ENCODE peak calls at places on chromosome 17, in four cellular contexts. N, M, S and E are unnamed samples.

GRCh38 chr17:21360048-21360447 is 16.1 kb upstream of the KCNJ12 start:
- DNase-seq in M (no peak), S (no peak), N (no peak), E (no peak)

GRCh38 chr17:9018731-9019130 is 2.6 kb upstream of the NTN1 start:
- DNase-seq in M (no peak), S (no peak), N (no peak), E (no peak)

GRCh38 chr17:47286198-47286914 is 32.7 kb downstream of the ITGB3 start:
- DNase-seq in N (no peak), M (no peak), S (no peak), E (no peak)

GRCh38 chr17:9484789-9485188 is 90.8 kb downstream of the STX8 start:
- DNase-seq in M (no peak), N (no peak), S (no peak), E (no peak)

GRCh38 chr17:39605492-39606433 is 2.0 kb downstream of the NEUROD2 start:
- DNase-seq in M (no peak), S (no peak), N (no peak), E (no peak)

GRCh38 chr17:57459286-57459915 is 203.1 kb downstream of the MSI2 start:
- DNase-seq in S (no peak), N (peak; percentile 85), M (peak; percentile 55), E (no peak)

GRCh38 chr17:42536048-42536371 is at the start of gene NAGLU:
- DNase-seq in M (peak; percentile 89), S (peak; percentile 84), N (peak; percentile 98), E (peak; percentile 99)

GRCh38 chr17:66948061-66948750 is 16.3 kb upstream of the CACNG4 start:
- DNase-seq in S (no peak), N (no peak), M (no peak), E (no peak)

GRCh38 chr17:66632716-66633115 is 202.2 kb upstream of the CACNG5 start:
- DNase-seq in M (no peak), S (no peak), N (no peak), E (no peak)

GRCh38 chr17:65576939-65577338 is 15.5 kb upstream of the AXIN2 start:
- DNase-seq in N (no peak), S (no peak), M (no peak), E (no peak)

GRCh38 chr17:15479697-15480096 is 12.3 kb upstream of the CDRT4 start:
- DNase-seq in M (no peak), N (no peak), S (no peak), E (no peak)

GRCh38 chr17:20967776-20968175 is 75.0 kb downstream of the USP22 start:
- DNase-seq in M (no peak), S (no peak), N (no peak), E (no peak)

GRCh38 chr17:80123791-80124190 is 22.4 kb downstream of the GAA start:
- DNase-seq in N (no peak), S (no peak), M (no peak), E (no peak)

GRCh38 chr17:59527325-59527917 is 38.0 kb upstream of the DHX40 start:
- DNase-seq in S (no peak), M (no peak), N (no peak), E (no peak)

GRCh38 chr17:13864551-13864950 is 204.8 kb upstream of the COX10 start:
- DNase-seq in S (no peak), M (no peak), N (no peak), E (no peak)

GRCh38 chr17:17761894-17762781 is 74.6 kb downstream of the SREBF1 start:
- DNase-seq in M (no peak), S (no peak), N (no peak), E (no peak)

GRCh38 chr17:75864448-75864871 is 9.3 kb upstream of the WBP2 start:
- DNase-seq in S (no peak), M (peak; percentile 76), N (peak; percentile 60), E (no peak)

GRCh38 chr17:49624896-49625295 is 49.2 kb downstream of the NXPH3 start:
- DNase-seq in M (no peak), S (no peak), N (no peak), E (no peak)

GRCh38 chr17:81885869-81886548 is 5.4 kb downstream of the ALYREF start:
- DNase-seq in M (no peak), N (peak; percentile 94), S (no peak), E (no peak)

GRCh38 chr17:78620099-78620498 is 42.9 kb upstream of the DNAH17 start:
- DNase-seq in S (no peak), N (no peak), M (no peak), E (no peak)

GRCh38 chr17:55690105-55690508 is 32.6 kb downstream of the TMEM100 start:
- DNase-seq in N (no peak), M (no peak), S (no peak), E (no peak)

GRCh38 chr17:38604479-38605229 is 1.1 kb downstream of the SRCIN1 start:
- DNase-seq in S (peak; percentile 5), M (peak; percentile 34), N (no peak), E (no peak)

GRCh38 chr17:45016237-45016636 is 35.2 kb downstream of the DCAKD start:
- DNase-seq in S (no peak), N (no peak), M (no peak), E (no peak)

GRCh38 chr17:31525801-31526549 is 134.5 kb downstream of the RAB11FIP4 start:
- DNase-seq in N (peak; percentile 19), S (no peak), M (no peak), E (peak; percentile 65)

GRCh38 chr17:66707051-66707450 is 127.9 kb upstream of the CACNG5 start:
- DNase-seq in N (no peak), M (no peak), S (no peak), E (no peak)

GRCh38 chr17:50564916-50565315 is 4.4 kb downstream of the CACNA1G start:
- DNase-seq in N (no peak), S (no peak), M (no peak), E (peak; percentile 94)

GRCh38 chr17:43020030-43020621 is 2.1 kb downstream of the VAT1 start:
- DNase-seq in N (no peak), M (no peak), S (no peak), E (peak; percentile 41)

GRCh38 chr17:6279659-6280058 is 155.3 kb downstream of the AIPL1 start:
- DNase-seq in N (no peak), S (no peak), M (no peak), E (no peak)

GRCh38 chr17:46009681-46010596 is 10.9 kb downstream of the STH start:
- DNase-seq in S (no peak), M (no peak), N (peak; percentile 76), E (peak; percentile 77)

GRCh38 chr17:75897076-75898019 is 597 bp upstream of the TRIM65 start:
- DNase-seq in S (no peak), N (no peak), M (no peak), E (no peak)

GRCh38 chr17:80859004-80859941 is 132.4 kb upstream of the CHMP6 start:
- DNase-seq in S (no peak), M (no peak), N (no peak), E (peak; percentile 94)

GRCh38 chr17:64200080-64201042 is 62.7 kb downstream of the TEX2 start:
- DNase-seq in S (no peak), N (no peak), M (no peak), E (no peak)

GRCh38 chr17:66255112-66255511 is 25.9 kb upstream of the APOH start:
- DNase-seq in M (peak; percentile 35), N (peak; percentile 40), S (no peak), E (no peak)

GRCh38 chr17:78172284-78173024 is 4.1 kb downstream of the SYNGR2 start:
- DNase-seq in M (no peak), S (no peak), N (no peak), E (peak; percentile 83)

GRCh38 chr17:57666198-57666870 is 78.8 kb downstream of the CCDC182 start:
- DNase-seq in M (no peak), N (no peak), S (no peak), E (no peak)

GRCh38 chr17:78798695-78799559 is 16.9 kb upstream of the CYTH1 start:
- DNase-seq in N (no peak), M (no peak), S (no peak), E (peak; percentile 33)